ENCODE peak calls at places on chromosomes 5 and 9, in five cellular contexts. J is ELR, W is astrocyte of the spinal cord, I is DMS79 treated with DMSO at 0.1 percent for 48 hours, M is transverse colon. E is an unnamed sample.

GRCh38 chr9:36590246-36590645 is 17.6 kb downstream of the MELK start:
- DNase-seq in J (no peak), W (no peak), I (no peak), M (peak), E (no peak)

GRCh38 chr9:21747171-21747570 is 55.3 kb upstream of the MTAP start:
- DNase-seq in J (peak), W (peak), I (no peak), M (no peak), E (no peak)

GRCh38 chr5:1506242-1507015 is 17.3 kb downstream of the LPCAT1 start:
- DNase-seq in J (no peak), W (no peak), I (no peak), M (no peak), E (no peak)

GRCh38 chr9:27572566-27572917 is 739 bp downstream of the C9orf72 start:
- DNase-seq in J (peak), W (peak), I (peak), M (peak), E (peak)

GRCh38 chr9:89686134-89686533 is 81.3 kb downstream of the GADD45G start:
- DNase-seq in J (no peak), W (no peak), I (peak), M (no peak), E (peak)

GRCh38 chr5:179308563-179309382 is 36.5 kb downstream of the ADAMTS2 start:
- DNase-seq in J (no peak), W (no peak), I (no peak), M (no peak), E (no peak)

GRCh38 chr9:111975709-111976108 is 79.1 kb downstream of the UGCG start:
- DNase-seq in J (peak), W (no peak), I (no peak), M (peak), E (peak)

GRCh38 chr9:72022846-72023245 is 37.6 kb downstream of the C9orf57 start:
- DNase-seq in J (peak), W (peak), I (no peak), M (peak), E (peak)

GRCh38 chr9:136392538-136393449 is 7.2 kb downstream of the SNAPC4 start:
- DNase-seq in J (no peak), W (no peak), I (no peak), M (no peak), E (no peak)

GRCh38 chr5:122130152-122130551 is 806 bp downstream of the ZNF474 start:
- DNase-seq in J (no peak), W (peak), I (no peak), M (no peak), E (no peak)

GRCh38 chr5:17315710-17316221 is 98.3 kb downstream of the BASP1 start:
- DNase-seq in J (peak), W (peak), I (peak), M (no peak), E (peak)

GRCh38 chr5:10545084-10545483 is 18.8 kb upstream of the ANKRD33B start:
- DNase-seq in J (no peak), W (no peak), I (no peak), M (no peak), E (no peak)

GRCh38 chr9:35696520-35697215 is 6.9 kb upstream of the TPM2 start:
- DNase-seq in J (peak), W (peak), I (peak), M (peak), E (peak)

GRCh38 chr5:135567661-135568060 is 11.1 kb downstream of the CXCL14 start:
- DNase-seq in J (no peak), W (no peak), I (no peak), M (no peak), E (no peak)

GRCh38 chr9:16417749-16418148 is 452.7 kb downstream of the BNC2 start:
- DNase-seq in J (peak), W (peak), I (no peak), M (no peak), E (peak)

GRCh38 chr9:16307626-16308195 is 562.8 kb downstream of the BNC2 start:
- DNase-seq in J (no peak), W (no peak), I (no peak), M (no peak), E (no peak)

GRCh38 chr5:109741390-109741789 is 51.7 kb downstream of the MAN2A1 start:
- DNase-seq in J (no peak), W (no peak), I (no peak), M (no peak), E (no peak)

GRCh38 chr5:472076-472655 is 29.2 kb downstream of the EXOC3 start:
- DNase-seq in J (peak), W (no peak), I (no peak), M (peak), E (peak)

GRCh38 chr9:69181908-69182353 is 7.9 kb downstream of the TJP2 start:
- DNase-seq in J (no peak), W (no peak), I (no peak), M (no peak), E (no peak)

GRCh38 chr5:61245486-61245885 is 83.2 kb upstream of the SMIM15 start:
- DNase-seq in J (no peak), W (no peak), I (peak), M (peak), E (peak)

GRCh38 chr5:153896117-153896516 is 142.6 kb downstream of the FAM114A2 start:
- DNase-seq in J (peak), W (peak), I (no peak), M (no peak), E (peak)

GRCh38 chr5:133912951-133913350 is 55.5 kb downstream of the C5orf15 start:
- DNase-seq in J (no peak), W (no peak), I (no peak), M (no peak), E (no peak)

GRCh38 chr5:130529716-130530485 is 625.6 kb downstream of the CHSY3 start:
- DNase-seq in J (no peak), W (no peak), I (no peak), M (no peak), E (peak)

GRCh38 chr5:145937432-145938250 is 1.3 kb downstream of the SH3RF2 start:
- DNase-seq in J (peak), W (peak), I (no peak), M (peak), E (peak)

GRCh38 chr5:131195696-131196095 is 25.0 kb downstream of the LYRM7 start:
- DNase-seq in J (no peak), W (no peak), I (no peak), M (no peak), E (no peak)

GRCh38 chr9:87606921-87607521 is 109.4 kb downstream of the DAPK1 start:
- DNase-seq in J (peak), W (peak), I (no peak), M (no peak), E (peak)

GRCh38 chr9:134224827-134225154 is 60.4 kb upstream of the RNU6ATAC start:
- DNase-seq in J (no peak), W (no peak), I (no peak), M (no peak), E (no peak)

GRCh38 chr5:6762116-6762515 is 48.9 kb downstream of the TENT4A start:
- DNase-seq in J (no peak), W (no peak), I (no peak), M (no peak), E (no peak)